ENCODE peak calls at places on chromosome 19, in five cellular contexts. Y is nephron progenitor cell, V is HFF-Myc, F is AG04450, W is D721Med. B is an unnamed sample.

GRCh38 chr19:8149261-8150094 is at the start of gene FBN3:
- DNase-seq in Y (peak; percentile 72), V (no peak), F (no peak), W (peak; percentile 32), B (no peak)

GRCh38 chr19:45047188-45047797 is 8.4 kb downstream of the CLASRP start:
- DNase-seq in Y (no peak), V (no peak), F (no peak), W (no peak), B (no peak)

GRCh38 chr19:48874309-48875135 is 2.3 kb downstream of the PPP1R15A start:
- DNase-seq in Y (no peak), V (no peak), F (no peak), W (no peak), B (no peak)

GRCh38 chr19:10432736-10433130 is 12.4 kb downstream of the PDE4A start:
- DNase-seq in Y (no peak), V (no peak), F (no peak), W (peak; percentile 15), B (no peak)

GRCh38 chr19:11337080-11337479 is 2.4 kb downstream of the RAB3D start:
- DNase-seq in Y (no peak), V (no peak), F (no peak), W (no peak), B (no peak)

GRCh38 chr19:48967346-48968178 is 2.5 kb downstream of the FTL start:
- DNase-seq in Y (no peak), V (no peak), F (no peak), W (no peak), B (peak; percentile 59)

GRCh38 chr19:49782515-49782914 is 15.7 kb downstream of the AP2A1 start:
- DNase-seq in Y (no peak), V (no peak), F (no peak), W (no peak), B (no peak)

GRCh38 chr19:4600082-4600481 is 39.2 kb upstream of the TNFAIP8L1 start:
- DNase-seq in Y (no peak), V (no peak), F (no peak), W (no peak), B (no peak)

GRCh38 chr19:45508931-45509691 is 1.8 kb downstream of the VASP start:
- DNase-seq in Y (peak; percentile 66), V (no peak), F (no peak), W (no peak), B (peak; percentile 73)

GRCh38 chr19:49559928-49560327 is 20.4 kb downstream of the NOSIP start:
- DNase-seq in Y (no peak), V (no peak), F (no peak), W (no peak), B (no peak)

GRCh38 chr19:6971366-6971765 is 49.9 kb downstream of the MBD3L2B start:
- DNase-seq in Y (no peak), V (no peak), F (no peak), W (no peak), B (no peak)

GRCh38 chr19:43420954-43421353 is 6.3 kb downstream of the TEX101 start:
- DNase-seq in Y (no peak), V (no peak), F (no peak), W (no peak), B (no peak)

GRCh38 chr19:29771708-29772415 is 39.9 kb upstream of the CCNE1 start:
- DNase-seq in Y (peak; percentile 73), V (no peak), F (peak; percentile 4), W (peak; percentile 68), B (peak; percentile 54)

GRCh38 chr19:19055701-19056100 is 8.1 kb upstream of the SLC25A42 start:
- DNase-seq in Y (no peak), V (no peak), F (no peak), W (no peak), B (no peak)
- TF ChIP-seq CTCF in Y (no peak), V (no peak), F (no peak), W (no peak), B (no peak)

GRCh38 chr19:9436358-9436757 is 985 bp upstream of the ZNF266 start:
- DNase-seq in Y (no peak), V (no peak), F (no peak), W (no peak), B (no peak)

GRCh38 chr19:9427941-9428340 is 7.4 kb downstream of the ZNF266 start:
- DNase-seq in Y (no peak), V (no peak), F (no peak), W (no peak), B (no peak)

GRCh38 chr19:9430444-9430843 is 4.9 kb downstream of the ZNF266 start:
- DNase-seq in Y (no peak), V (no peak), F (no peak), W (no peak), B (no peak)

GRCh38 chr19:9435279-9436268 is at the start of gene ZNF266:
- DNase-seq in Y (peak; percentile 89), V (peak; percentile 80), F (peak; percentile 74), W (peak; percentile 93), B (peak; percentile 94)

GRCh38 chr19:9431475-9431874 is 3.9 kb downstream of the ZNF266 start:
- DNase-seq in Y (peak; percentile 36), V (no peak), F (no peak), W (peak; percentile 44), B (peak; percentile 75)
- TF ChIP-seq CTCF in Y (peak; percentile 39), V (peak; percentile 30), F (peak; percentile 34), W (peak; percentile 75), B (peak; percentile 59)

GRCh38 chr19:16899566-16900075 is 10.8 kb downstream of the F2RL3 start:
- DNase-seq in Y (peak; percentile 44), V (no peak), F (no peak), W (no peak), B (peak; percentile 70)
- TF ChIP-seq CTCF in Y (peak; percentile 37), V (peak; percentile 51), F (peak; percentile 57), W (peak; percentile 22), B (peak; percentile 44)

GRCh38 chr19:12833747-12834417 is 497 bp downstream of the RTBDN start:
- DNase-seq in Y (peak; percentile 65), V (no peak), F (no peak), W (peak; percentile 63), B (no peak)
- TF ChIP-seq CTCF in Y (no peak), V (no peak), F (no peak), W (no peak), B (no peak)

B was measured in testis.